ENCODE peak calls at places on chromosome 19, in nine cellular contexts. C is stomach, E is tibial nerve, Q is sigmoid colon, N is A549, J is transverse colon, A is H1, D is K562, R is upper lobe of left lung. S is an unnamed sample.

GRCh38 chr19:5006201-5006600 is 37.3 kb downstream of the KDM4B start:
- DNase-seq in C (no peak), E (no peak), Q (no peak), N (no peak), J (no peak), A (no peak), D (no peak), R (no peak), S (no peak)

GRCh38 chr19:48967346-48968178 is 2.5 kb downstream of the FTL start:
- DNase-seq in C (no peak), E (no peak), Q (peak), N (peak), J (peak), A (no peak), D (no peak), R (peak), S (no peak)

GRCh38 chr19:22144394-22144793 is 52.4 kb downstream of the ZNF676 start:
- DNase-seq in C (no peak), E (no peak), Q (no peak), N (no peak), J (no peak), A (peak), D (peak), R (no peak), S (no peak)

GRCh38 chr19:49432141-49433073 is 7.2 kb downstream of the GFY start:
- DNase-seq in C (no peak), E (no peak), Q (no peak), N (no peak), J (peak), A (peak), D (no peak), R (no peak), S (peak)

GRCh38 chr19:3289971-3290569 is 65.6 kb downstream of the CELF5 start:
- DNase-seq in C (peak), E (no peak), Q (no peak), N (no peak), J (no peak), A (no peak), D (no peak), R (no peak), S (no peak)

GRCh38 chr19:33815410-33816340 is 19.0 kb downstream of the KCTD15 start:
- DNase-seq in C (no peak), E (no peak), Q (peak), N (no peak), J (no peak), A (no peak), D (no peak), R (no peak), S (peak)

GRCh38 chr19:14114854-14115253 is 2.7 kb downstream of the PRKACA start:
- DNase-seq in C (peak), E (no peak), Q (peak), N (peak), J (peak), A (peak), D (peak), R (peak), S (no peak)

GRCh38 chr19:3625996-3626472 is 556 bp downstream of the CACTIN start:
- DNase-seq in C (no peak), E (no peak), Q (no peak), N (no peak), J (no peak), A (no peak), D (peak), R (no peak), S (no peak)

GRCh38 chr19:44025217-44025936 is at the start of gene ZNF222:
- DNase-seq in C (peak), E (peak), Q (peak), N (peak), J (peak), A (peak), D (peak), R (peak), S (peak)

GRCh38 chr19:42286349-42287016 is 15.4 kb upstream of the PRR19 start:
- DNase-seq in C (peak), E (no peak), Q (peak), N (no peak), J (no peak), A (no peak), D (peak), R (no peak), S (peak)

GRCh38 chr19:33470686-33471085 is 50.9 kb downstream of the PEPD start:
- DNase-seq in C (no peak), E (no peak), Q (no peak), N (no peak), J (no peak), A (no peak), D (no peak), R (no peak), S (peak)

GRCh38 chr19:55712804-55713631 is 25.2 kb downstream of the NLRP9 start:
- DNase-seq in C (no peak), E (no peak), Q (no peak), N (no peak), J (no peak), A (no peak), D (no peak), R (no peak), S (no peak)

GRCh38 chr19:737591-738093 is 13.3 kb upstream of the MISP start:
- DNase-seq in C (peak), E (no peak), Q (peak), N (peak), J (peak), A (peak), D (peak), R (no peak), S (no peak)

GRCh38 chr19:1264801-1265610 is 4.1 kb upstream of the CIRBP start:
- DNase-seq in C (peak), E (no peak), Q (peak), N (peak), J (peak), A (peak), D (peak), R (peak), S (peak)

GRCh38 chr19:15112385-15112784 is 5.2 kb downstream of the SYDE1 start:
- DNase-seq in C (no peak), E (no peak), Q (no peak), N (no peak), J (no peak), A (peak), D (peak), R (no peak), S (no peak)

GRCh38 chr19:4830332-4830731 is 1.2 kb downstream of the TICAM1 start:
- DNase-seq in C (no peak), E (no peak), Q (no peak), N (no peak), J (no peak), A (no peak), D (no peak), R (no peak), S (no peak)

GRCh38 chr19:10353793-10354391 is 14.5 kb upstream of the ICAM3 start:
- DNase-seq in C (no peak), E (peak), Q (no peak), N (no peak), J (peak), A (peak), D (peak), R (no peak), S (no peak)

GRCh38 chr19:2479556-2480194 is 3.7 kb downstream of the GADD45B start:
- DNase-seq in C (no peak), E (no peak), Q (no peak), N (no peak), J (no peak), A (no peak), D (no peak), R (no peak), S (no peak)

DNA sequence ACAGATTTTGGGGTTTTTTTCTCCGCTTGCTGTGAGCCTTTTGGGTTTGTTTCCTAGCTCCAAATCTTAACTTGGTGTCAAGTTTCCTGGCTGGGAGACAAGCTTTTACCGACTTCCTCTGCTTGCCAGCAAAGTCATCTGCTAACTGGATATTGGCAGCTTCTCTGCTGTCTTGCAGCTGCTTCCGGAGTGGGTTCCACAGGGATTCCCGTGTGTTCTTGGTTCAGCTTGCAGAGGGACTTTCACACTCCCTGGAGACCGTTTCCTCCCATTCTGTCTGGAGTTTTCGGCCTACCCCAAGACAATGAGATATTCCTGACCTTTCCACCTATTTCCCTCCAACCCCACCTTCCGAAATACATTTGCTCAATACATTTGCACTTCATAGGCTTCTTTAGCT is 2.2 kb upstream of the COLGALT1 start:
- DNase-seq in C (no peak), E (peak), Q (peak), N (no peak), J (peak), A (no peak), D (peak), R (peak), S (peak)
- TF ChIP-seq EP300 in C (no peak), E (peak), Q (no peak), N (no peak), J (no peak), A (no peak), D (peak), R (no peak), S (no peak)

GRCh38 chr19:56837892-56838679 is 2.4 kb downstream of the PEG3 start:
- DNase-seq in C (no peak), E (peak), Q (peak), N (no peak), J (peak), A (no peak), D (no peak), R (peak), S (peak)
- TF ChIP-seq POLR2A in C (no peak), E (peak), Q (no peak), N (no peak), J (no peak), A (no peak), D (no peak), R (no peak), S (no peak)

DNA sequence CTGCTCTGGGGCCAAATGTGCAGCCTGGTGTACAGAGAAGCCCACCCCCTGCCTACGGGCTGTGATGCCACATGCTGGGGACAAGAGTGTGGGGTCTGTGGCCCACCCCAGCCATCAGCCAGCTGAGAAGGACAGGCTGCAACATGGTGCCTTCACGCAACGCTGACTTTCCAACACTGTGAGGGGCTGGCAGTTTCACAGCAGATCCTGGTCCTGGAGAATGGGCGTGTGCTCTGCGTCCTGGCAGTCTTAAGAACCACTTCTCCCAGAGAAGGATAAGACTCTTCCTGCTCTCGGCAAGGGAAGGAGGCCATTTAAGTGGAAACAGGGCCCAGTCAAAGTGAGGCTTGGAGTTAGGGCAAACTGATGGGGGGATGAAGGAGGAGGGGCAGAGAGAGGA is 4.6 kb downstream of the LRRC4B start:
- DNase-seq in C (no peak), E (no peak), Q (no peak), N (no peak), J (no peak), A (no peak), D (no peak), R (no peak), S (no peak)
- TF ChIP-seq EP300 in C (no peak), E (no peak), Q (no peak), N (no peak), J (no peak), A (no peak), D (no peak), R (no peak), S (no peak)

GRCh38 chr19:31167695-31168094 is 181.5 kb downstream of the TSHZ3 start:
- DNase-seq in C (no peak), E (no peak), Q (no peak), N (no peak), J (no peak), A (no peak), D (no peak), R (no peak), S (no peak)
- TF ChIP-seq POLR2A in C (no peak), E (no peak), Q (no peak), N (no peak), J (no peak), A (no peak), D (no peak), R (no peak), S (no peak)

GRCh38 chr19:45556835-45557234 is 27.8 kb downstream of the OPA3 start:
- DNase-seq in C (no peak), E (no peak), Q (no peak), N (no peak), J (no peak), A (no peak), D (no peak), R (no peak), S (no peak)

GRCh38 chr19:45554481-45554880 is 30.1 kb downstream of the OPA3 start:
- DNase-seq in C (no peak), E (no peak), Q (no peak), N (no peak), J (no peak), A (no peak), D (no peak), R (no peak), S (no peak)

GRCh38 chr19:45560038-45560437 is 24.6 kb downstream of the OPA3 start:
- DNase-seq in C (no peak), E (no peak), Q (no peak), N (no peak), J (no peak), A (no peak), D (no peak), R (no peak), S (no peak)

GRCh38 chr19:45560686-45561085 is 23.9 kb downstream of the OPA3 start:
- DNase-seq in C (no peak), E (no peak), Q (no peak), N (no peak), J (no peak), A (no peak), D (no peak), R (no peak), S (no peak)

GRCh38 chr19:45558399-45558878 is 26.2 kb downstream of the OPA3 start:
- DNase-seq in C (peak), E (no peak), Q (no peak), N (peak), J (peak), A (peak), D (peak), R (peak), S (no peak)
- TF ChIP-seq EP300 in C (no peak), E (no peak), Q (no peak), N (no peak), J (no peak), A (no peak), D (no peak), R (no peak), S (no peak)

GRCh38 chr19:8161135-8161646 is 11.8 kb upstream of the FBN3 start:
- DNase-seq in C (peak), E (no peak), Q (no peak), N (no peak), J (no peak), A (no peak), D (peak), R (peak), S (no peak)
- TF ChIP-seq POLR2A in C (no peak), E (no peak), Q (no peak), N (no peak), J (no peak), A (no peak), D (peak), R (peak), S (no peak)

GRCh38 chr19:18865973-18866799 is 29.8 kb downstream of the CERS1 start:
- DNase-seq in C (peak), E (peak), Q (no peak), N (peak), J (peak), A (peak), D (peak), R (peak), S (peak)
- TF ChIP-seq EP300 in C (no peak), E (no peak), Q (no peak), N (no peak), J (no peak), A (no peak), D (no peak), R (no peak), S (no peak)

GRCh38 chr19:34963531-34964406 is at the start of gene ZNF792:
- DNase-seq in C (peak), E (peak), Q (peak), N (peak), J (peak), A (peak), D (peak), R (peak), S (no peak)
- TF ChIP-seq POLR2A in C (no peak), E (no peak), Q (no peak), N (peak), J (peak), A (no peak), D (peak), R (no peak), S (no peak)